ENCODE peak calls at places on chromosomes 11 and 22, in eight cellular contexts. W is posterior cingulate gyrus; L is activated gamma-delta T cell treated with Interleukin-2 at 50 U/mL for 16 hours; H is activated CD4-positive, alpha-beta T cell treated with anti-CD3 and anti-CD28 coated beads, Interleukin-2, amount 50 U/mL, for 1 hour; D is ACHN; V is NCI-H748 treated with DMSO at 0.1 percent for 48 hours; M is HEK293T; Y is stromal cell of bone marrow. E is an unnamed sample.

GRCh38 chr11:67666676-67667489 is 7.5 kb downstream of the ALDH3B2 start:
- DNase-seq in Y (no peak), D (no peak), H (no peak), L (no peak), V (no peak), W (no peak), M (no peak), E (no peak)

GRCh38 chr22:49087716-49088660 is 739.7 kb downstream of the BRD1 start:
- DNase-seq in H (no peak), M (no peak), L (no peak), D (no peak), W (peak), V (no peak), Y (no peak), E (no peak)

GRCh38 chr22:37485714-37486223 is 415 bp downstream of the MFNG start:
- DNase-seq in Y (no peak), V (no peak), L (no peak), D (no peak), M (no peak), H (peak), W (no peak), E (no peak)

GRCh38 chr22:38770257-38770949 is 14.6 kb upstream of the SUN2 start:
- DNase-seq in W (peak), D (no peak), H (no peak), L (no peak), V (no peak), M (no peak), Y (no peak), E (no peak)

GRCh38 chr22:28986366-28986765 is 75.3 kb downstream of the C22orf31 start:
- DNase-seq in H (no peak), W (no peak), M (no peak), D (no peak), V (no peak), L (no peak), Y (no peak), E (no peak)

GRCh38 chr11:75169101-75169885 is 18.4 kb downstream of the SLCO2B1 start:
- DNase-seq in W (no peak), Y (no peak), M (no peak), V (no peak), D (no peak), H (no peak), L (no peak), E (no peak)

GRCh38 chr22:29820941-29821789 is 16.9 kb downstream of the ASCC2 start:
- DNase-seq in M (no peak), Y (no peak), V (no peak), W (peak), L (no peak), H (no peak), D (peak), E (no peak)

GRCh38 chr11:20158597-20159257 is 1.5 kb downstream of the DBX1 start:
- DNase-seq in L (no peak), M (peak), H (no peak), W (no peak), V (no peak), D (peak), Y (peak), E (peak)

GRCh38 chr11:64675417-64676252 is 47.4 kb downstream of the NRXN2 start:
- DNase-seq in H (no peak), W (peak), Y (peak), L (no peak), D (peak), V (no peak), M (peak), E (peak)

GRCh38 chr11:19963697-19964340 is 196.5 kb downstream of the DBX1 start:
- DNase-seq in M (no peak), L (peak), H (no peak), V (peak), W (no peak), D (no peak), Y (no peak), E (no peak)

GRCh38 chr11:17978553-17979287 is 34.1 kb downstream of the SERGEF start:
- DNase-seq in W (peak), L (no peak), Y (peak), M (peak), D (peak), V (no peak), H (no peak), E (peak)

GRCh38 chr11:60718524-60719316 is 5.8 kb upstream of the MS4A18 start:
- DNase-seq in M (no peak), D (no peak), L (no peak), Y (no peak), H (no peak), V (no peak), W (no peak), E (no peak)

GRCh38 chr22:38180841-38181452 is 683 bp downstream of the PLA2G6 start:
- DNase-seq in L (peak), V (no peak), D (peak), Y (no peak), M (no peak), W (peak), H (peak), E (peak)

GRCh38 chr11:46141597-46141996 is 20.3 kb upstream of the PHF21A start:
- DNase-seq in W (no peak), V (no peak), H (no peak), D (no peak), Y (no peak), L (no peak), M (no peak), E (no peak)

GRCh38 chr11:74685338-74685737 is 45.9 kb downstream of the CHRDL2 start:
- DNase-seq in D (no peak), V (no peak), L (no peak), Y (no peak), W (no peak), H (no peak), M (no peak), E (no peak)

GRCh38 chr22:48796295-48797015 is 1031.2 kb downstream of the BRD1 start:
- DNase-seq in W (no peak), M (no peak), Y (no peak), H (no peak), L (no peak), D (no peak), V (no peak), E (no peak)

GRCh38 chr22:49161002-49161850 is 666.4 kb downstream of the BRD1 start:
- DNase-seq in M (no peak), H (no peak), Y (no peak), L (no peak), D (no peak), W (peak), V (no peak), E (no peak)

GRCh38 chr22:39362271-39362670 is 12.5 kb downstream of the SYNGR1 start:
- DNase-seq in H (no peak), V (no peak), L (no peak), D (no peak), W (peak), Y (no peak), M (no peak), E (no peak)